ENCODE peak calls at places on chromosomes 5 and 9, in four cellular contexts. E is H9, X is stromal cell of bone marrow, O is GM23338. N is an unnamed sample.

GRCh38 chr9:98551511-98552286 is 157.0 kb downstream of the GABBR2 start:
- DNase-seq in O (no peak), X (no peak), E (no peak), N (no peak)

GRCh38 chr9:74908665-74909064 is 20.9 kb upstream of the TRPM6 start:
- DNase-seq in O (no peak), X (no peak), E (no peak), N (no peak)

GRCh38 chr5:151741678-151742423 is 16.6 kb downstream of the ATOX1 start:
- DNase-seq in X (no peak), E (no peak), O (no peak), N (no peak)

GRCh38 chr9:89010526-89011089 is 19.3 kb downstream of the S1PR3 start:
- DNase-seq in O (no peak), E (no peak), X (no peak), N (no peak)

GRCh38 chr9:4417578-4418325 is 72.5 kb upstream of the SLC1A1 start:
- DNase-seq in X (peak; percentile 12), E (no peak), O (no peak), N (no peak)

GRCh38 chr5:170248635-170249227 is 15.9 kb downstream of the C5orf58 start:
- DNase-seq in O (no peak), X (no peak), E (no peak), N (no peak)

GRCh38 chr5:1987471-1987870 is 104.7 kb upstream of the IRX4 start:
- DNase-seq in E (no peak), X (no peak), O (no peak), N (no peak)

GRCh38 chr5:3222924-3223323 is 372.7 kb upstream of the IRX1 start:
- DNase-seq in O (no peak), E (no peak), X (no peak), N (no peak)

GRCh38 chr9:131423171-131423581 is 29.3 kb downstream of the PRRC2B start:
- DNase-seq in X (peak; percentile 50), O (peak; percentile 75), E (peak; percentile 82), N (peak; percentile 80)

GRCh38 chr5:172336666-172337310 is 53.2 kb upstream of the UBTD2 start:
- DNase-seq in E (no peak), O (no peak), X (no peak), N (no peak)

GRCh38 chr5:56155992-56156584 is 77.0 kb downstream of the ANKRD55 start:
- DNase-seq in E (no peak), X (no peak), O (no peak), N (peak; percentile 74)

GRCh38 chr5:127754259-127754658 is 51.1 kb downstream of the CCDC192 start:
- DNase-seq in E (no peak), X (no peak), O (no peak), N (no peak)

GRCh38 chr5:138180183-138180782 is 1.4 kb downstream of the KIF20A start:
- DNase-seq in X (peak; percentile 44), O (peak; percentile 52), E (no peak), N (no peak)

GRCh38 chr5:174919351-174919750 is 195.0 kb downstream of the MSX2 start:
- DNase-seq in E (no peak), O (no peak), X (no peak), N (no peak)

GRCh38 chr9:127390563-127390962 is 6.4 kb upstream of the SLC2A8 start:
- DNase-seq in O (no peak), E (no peak), X (no peak), N (no peak)

GRCh38 chr9:82613516-82613915 is 449.4 kb downstream of the RASEF start:
- DNase-seq in O (no peak), E (no peak), X (no peak), N (no peak)

GRCh38 chr5:89065919-89066318 is 182.9 kb upstream of the MEF2C start:
- DNase-seq in X (no peak), E (no peak), O (peak; percentile 7), N (no peak)

GRCh38 chr5:94693043-94693822 is 74.8 kb downstream of the SLF1 start:
- DNase-seq in X (peak; percentile 43), E (no peak), O (peak; percentile 59), N (no peak)

GRCh38 chr9:127451681-127452480 is 571 bp downstream of the LRSAM1 start:
- DNase-seq in O (peak; percentile 70), X (no peak), E (peak; percentile 68), N (peak; percentile 68)

GRCh38 chr9:1729631-1730030 is 285.5 kb upstream of the SMARCA2 start:
- DNase-seq in O (no peak), E (no peak), X (no peak), N (no peak)

GRCh38 chr5:76867827-76868693 is 18.2 kb downstream of the S100Z start:
- DNase-seq in E (peak; percentile 61), X (peak; percentile 45), O (peak; percentile 86), N (no peak)

GRCh38 chr9:128690684-128691034 is 1.6 kb downstream of the SET start:
- DNase-seq in O (no peak), X (no peak), E (no peak), N (no peak)

GRCh38 chr5:157335534-157336422 is 69.9 kb downstream of the CYFIP2 start:
- DNase-seq in O (no peak), X (peak; percentile 26), E (no peak), N (no peak)

GRCh38 chr9:21965401-21965951 is 28.7 kb downstream of the CDKN2A start:
- DNase-seq in E (peak; percentile 75), O (peak; percentile 84), X (peak; percentile 47), N (peak; percentile 74)

GRCh38 chr9:33263936-33264472 is 504 bp downstream of the BAG1 start:
- DNase-seq in X (no peak), E (peak; percentile 39), O (no peak), N (peak; percentile 83)

GRCh38 chr5:102511666-102512065 is 12.9 kb upstream of the SLCO6A1 start:
- DNase-seq in O (no peak), E (no peak), X (peak; percentile 63), N (no peak)

GRCh38 chr9:100428871-100429654 is 2.1 kb downstream of the MSANTD3 start:
- DNase-seq in E (no peak), X (peak; percentile 99), O (no peak), N (no peak)

GRCh38 chr5:45098483-45098882 is 289.7 kb downstream of the MRPS30 start:
- DNase-seq in E (no peak), X (no peak), O (no peak), N (no peak)

GRCh38 chr5:163221581-163221980 is 215.8 kb upstream of the CCNG1 start:
- DNase-seq in X (no peak), E (no peak), O (no peak), N (no peak)

GRCh38 chr9:124259273-124260078 is 1.7 kb downstream of the NEK6 start:
- DNase-seq in E (no peak), X (peak; percentile 88), O (no peak), N (peak; percentile 91)

GRCh38 chr9:95044731-95045508 is 272.6 kb downstream of the FANCC start:
- DNase-seq in E (peak; percentile 93), X (no peak), O (peak; percentile 97), N (peak; percentile 80)

GRCh38 chr9:21831841-21832509 is 29.5 kb downstream of the MTAP start:
- DNase-seq in X (peak; percentile 81), E (no peak), O (no peak), N (no peak)

GRCh38 chr9:11158676-11159075 is 545.9 kb upstream of the PTPRD start:
- DNase-seq in E (no peak), O (no peak), X (no peak), N (no peak)

GRCh38 chr9:122904466-122904822 is 715 bp downstream of the RC3H2 start:
- DNase-seq in X (no peak), E (peak; percentile 59), O (peak; percentile 75), N (no peak)

GRCh38 chr9:138049779-138050471 is 172.3 kb downstream of the CACNA1B start:
- DNase-seq in X (no peak), E (no peak), O (no peak), N (no peak)

GRCh38 chr5:16570121-16570815 is 46.5 kb downstream of the RETREG1 start:
- DNase-seq in X (no peak), O (no peak), E (no peak), N (no peak)

GRCh38 chr5:177565046-177565445 is 10.7 kb upstream of the FAM193B start:
- DNase-seq in E (no peak), O (no peak), X (no peak), N (no peak)

GRCh38 chr5:90134892-90135291 is 274.7 kb downstream of the CETN3 start:
- DNase-seq in X (peak; percentile 74), E (no peak), O (no peak), N (peak; percentile 95)

GRCh38 chr5:1709186-1709803 is 90.3 kb downstream of the MRPL36 start:
- DNase-seq in O (peak; percentile 41), X (no peak), E (peak; percentile 44), N (no peak)